ENCODE peak calls at places on chromosome 6, in six cellular contexts. N is neural progenitor cell; Y is brain microvascular endothelial cell; Z is CD8-positive, alpha-beta T cell; Q is ascending aorta; T is left lung. U is an unnamed sample. For H3K36me3, the result is how much of the 10 kb centered on the place peaks cover.

GRCh38 chr6:153814136-153814535 is 224.9 kb upstream of the OPRM1 start:
- DNase-seq in N (peak), Y (no peak), Z (no peak), Q (no peak), T (no peak), U (no peak)

GRCh38 chr6:138953451-138953850 is 34.6 kb downstream of the REPS1 start:
- DNase-seq in N (no peak), Y (no peak), Z (no peak), Q (no peak), T (no peak), U (no peak)

GRCh38 chr6:18978330-18979128 is 591.4 kb downstream of the RNF144B start:
- DNase-seq in N (peak), Y (peak), Z (no peak), Q (no peak), T (no peak), U (peak)

GRCh38 chr6:24924956-24925355 is 10.8 kb downstream of the RIPOR2 start:
- DNase-seq in N (no peak), Y (no peak), Z (no peak), Q (no peak), T (no peak), U (no peak)

GRCh38 chr6:83884523-83884922 is 25.0 kb downstream of the CYB5R4 start:
- DNase-seq in N (peak), Y (no peak), Z (no peak), Q (no peak), T (no peak), U (no peak)

GRCh38 chr6:40138273-40138720 is 204.0 kb upstream of the MOCS1 start:
- DNase-seq in N (no peak), Y (no peak), Z (no peak), Q (no peak), T (no peak), U (no peak)

GRCh38 chr6:165571068-165571682 is 91.9 kb downstream of the PDE10A start:
- DNase-seq in N (no peak), Y (peak), Z (no peak), Q (no peak), T (no peak), U (no peak)

GRCh38 chr6:144006731-144007454 is 1.2 kb downstream of the PLAGL1 start:
- DNase-seq in N (peak), Y (peak), Z (no peak), Q (no peak), T (peak), U (no peak)

GRCh38 chr6:39301606-39302005 is 12.6 kb downstream of the KCNK17 start:
- DNase-seq in N (peak), Y (no peak), Z (no peak), Q (no peak), T (no peak), U (no peak)

GRCh38 chr6:43378631-43379030 is 9.2 kb upstream of the ZNF318 start:
- DNase-seq in N (no peak), Y (no peak), Z (no peak), Q (no peak), T (no peak), U (peak)

GRCh38 chr6:43718387-43719105 is 31.0 kb upstream of the MRPS18A start:
- DNase-seq in N (no peak), Y (no peak), Z (no peak), Q (no peak), T (no peak), U (no peak)

GRCh38 chr6:119653329-119653728 is 303.8 kb upstream of the MAN1A1 start:
- DNase-seq in N (no peak), Y (no peak), Z (no peak), Q (no peak), T (no peak), U (no peak)

GRCh38 chr6:104928141-104928540 is 28.8 kb upstream of the LIN28B start:
- DNase-seq in N (no peak), Y (no peak), Z (no peak), Q (no peak), T (no peak), U (no peak)

GRCh38 chr6:163782436-163783003 is 368.0 kb downstream of the QKI start:
- DNase-seq in N (no peak), Y (no peak), Z (no peak), Q (no peak), T (no peak), U (no peak)

GRCh38 chr6:53796451-53796780 is 1.6 kb downstream of the LRRC1 start:
- DNase-seq in N (no peak), Y (no peak), Z (no peak), Q (no peak), T (no peak), U (no peak)

GRCh38 chr6:132669690-132670291 is 10.8 kb upstream of the TAAR1 start:
- DNase-seq in N (peak), Y (no peak), Z (no peak), Q (no peak), T (no peak), U (peak)

GRCh38 chr6:66662196-66662595 is 955.2 kb upstream of the EYS start:
- DNase-seq in N (peak), Y (no peak), Z (no peak), Q (no peak), T (no peak), U (no peak)

GRCh38 chr6:144219056-144219685 is 66.0 kb upstream of the UTRN start:
- DNase-seq in N (peak), Y (no peak), Z (no peak), Q (no peak), T (no peak), U (peak)

GRCh38 chr6:170243386-170243785 is 47.5 kb downstream of the DLL1 start:
- DNase-seq in N (no peak), Y (no peak), Z (no peak), Q (no peak), T (no peak), U (no peak)

GRCh38 chr6:84284428-84285033 is 57.1 kb upstream of the CEP162 start:
- DNase-seq in N (peak), Y (peak), Z (no peak), Q (no peak), T (no peak), U (no peak)

GRCh38 chr6:151088599-151088935 is 151.2 kb upstream of the AKAP12 start:
- DNase-seq in N (no peak), Y (no peak), Z (no peak), Q (no peak), T (no peak), U (no peak)

GRCh38 chr6:1117530-1118286 is 194.2 kb upstream of the FOXQ1 start:
- DNase-seq in N (no peak), Y (no peak), Z (no peak), Q (no peak), T (no peak), U (no peak)

DNA sequence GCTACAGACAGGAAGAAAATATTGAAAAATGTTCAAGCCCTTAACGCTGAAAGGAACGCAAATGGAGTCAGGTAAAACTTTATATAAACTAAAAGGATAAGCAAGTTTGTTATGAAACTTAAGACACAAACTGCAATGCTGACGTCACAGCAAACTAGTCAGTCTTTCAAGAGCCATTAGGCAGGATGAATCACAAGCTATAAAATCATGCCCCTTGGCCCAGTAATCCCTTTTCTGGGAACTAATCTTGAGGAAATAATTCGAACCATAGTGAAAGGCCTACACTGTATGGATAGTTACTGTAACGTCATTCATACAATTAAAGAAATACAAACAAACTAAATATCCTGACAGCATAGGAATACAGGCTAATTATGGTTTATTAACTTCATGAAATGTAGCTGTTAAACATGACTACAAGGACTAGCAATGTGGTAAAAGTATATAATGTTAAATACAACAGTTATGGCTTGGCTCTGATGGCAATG is 42.7 kb upstream of the HINT3 start:
- DNase-seq in N (no peak), Y (peak), Z (no peak), Q (no peak), T (no peak), U (peak)
- H3K36me3 ChIP-seq in N (under half), Y (under half), Z (under half), Q (under half), T (under half), U (under half)

DNA sequence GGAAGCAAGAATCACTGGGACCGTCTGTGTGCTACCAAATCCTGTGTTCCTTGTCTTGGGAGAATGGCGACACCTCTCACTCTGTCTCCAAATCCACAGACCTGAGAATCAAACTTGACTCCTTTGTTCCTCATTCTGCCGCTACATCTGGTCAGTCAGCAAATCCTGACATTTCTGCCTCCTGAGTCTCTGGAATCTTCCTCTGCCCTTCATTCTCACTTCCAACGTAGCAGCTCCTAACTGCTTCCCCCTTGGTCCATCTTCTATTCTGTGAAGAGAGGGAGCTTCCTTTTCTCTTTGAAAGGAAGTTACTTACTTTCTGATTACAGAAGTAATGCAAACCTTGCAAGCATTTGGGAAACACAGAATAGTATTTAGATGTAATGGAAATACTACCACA is 37.7 kb downstream of the SYTL3 start:
- DNase-seq in N (no peak), Y (no peak), Z (no peak), Q (no peak), T (no peak), U (no peak)
- H3K4me3 ChIP-seq in N (no peak), Y (no peak), Z (no peak), Q (no peak), T (no peak), U (no peak)

DNA sequence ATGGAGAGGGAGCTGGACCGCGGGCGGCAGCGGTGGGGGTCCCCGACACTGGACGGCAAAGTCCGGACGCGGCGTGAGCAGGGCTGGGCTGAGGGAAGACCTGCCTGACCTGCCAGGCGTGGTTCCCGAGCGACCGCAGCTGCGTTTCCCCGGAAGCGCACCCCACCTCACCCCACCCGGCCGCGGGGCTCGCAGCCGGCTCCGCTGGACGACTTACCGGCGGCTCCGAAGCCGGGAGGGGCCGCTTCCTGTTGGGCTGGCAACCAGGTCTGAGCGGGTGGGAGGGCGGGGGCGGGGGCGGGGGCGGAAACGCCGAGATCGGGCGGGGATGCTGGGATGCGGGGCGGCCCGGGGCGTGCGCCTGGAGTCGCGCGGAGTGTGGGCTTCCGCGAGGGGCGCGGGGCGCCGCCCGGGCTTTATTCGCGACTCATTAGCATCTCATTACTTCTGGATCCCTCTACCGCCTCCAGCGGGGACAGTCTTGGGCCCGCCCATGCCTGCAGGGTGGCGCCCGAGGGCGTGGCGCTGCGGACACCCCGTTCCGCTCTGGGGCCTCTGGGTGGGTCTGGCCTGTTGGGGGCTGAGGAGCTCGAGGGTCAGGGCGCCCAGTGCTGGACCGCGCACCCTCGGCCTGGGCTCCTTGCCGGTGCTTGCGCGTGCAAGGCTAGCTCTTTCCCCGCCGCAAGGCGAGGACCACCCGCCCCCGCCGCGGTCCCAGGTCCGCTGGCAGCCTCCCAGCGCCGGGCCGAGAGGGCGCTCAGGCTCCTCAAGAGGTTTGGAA is at the start of gene MICAL1:
- DNase-seq in N (peak), Y (peak), Z (peak), Q (no peak), T (peak), U (no peak)
- TF ChIP-seq CTCF in N (peak), Y (peak), Z (no peak), Q (peak), T (peak), U (peak)

DNA sequence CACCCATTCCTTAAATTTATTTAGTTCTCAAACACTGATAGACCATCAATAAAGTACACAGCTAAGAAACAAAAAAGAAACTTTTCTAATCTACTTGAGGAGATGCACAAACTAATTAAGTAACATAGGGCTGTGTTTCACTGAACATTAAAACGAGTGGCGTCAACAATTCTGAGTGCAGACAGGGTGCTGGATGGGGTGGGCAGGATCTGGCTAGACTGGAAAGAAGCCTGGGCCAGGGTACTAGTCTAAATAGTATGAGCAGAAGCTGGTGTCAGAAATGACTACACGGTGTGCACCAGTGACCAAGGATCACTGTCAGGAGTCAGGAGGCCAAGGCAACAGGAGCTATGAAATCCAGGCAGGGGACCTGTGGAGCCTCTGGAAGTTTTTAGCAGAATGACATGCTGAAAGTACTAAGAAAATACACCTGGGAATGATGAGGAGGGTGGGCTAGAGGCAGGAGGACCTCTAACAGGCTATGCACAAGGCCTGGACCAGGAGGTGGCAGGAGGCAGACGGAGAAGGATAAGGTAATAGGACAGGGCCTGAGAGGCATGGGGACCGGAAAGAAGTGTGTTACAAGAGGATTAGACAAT is 13.3 kb downstream of the ZBTB24 start:
- DNase-seq in N (no peak), Y (no peak), Z (no peak), Q (no peak), T (no peak), U (no peak)
- H3K36me3 ChIP-seq in N (under half), Y (under half), Z (under half), Q (half or more), T (under half), U (under half)

DNA sequence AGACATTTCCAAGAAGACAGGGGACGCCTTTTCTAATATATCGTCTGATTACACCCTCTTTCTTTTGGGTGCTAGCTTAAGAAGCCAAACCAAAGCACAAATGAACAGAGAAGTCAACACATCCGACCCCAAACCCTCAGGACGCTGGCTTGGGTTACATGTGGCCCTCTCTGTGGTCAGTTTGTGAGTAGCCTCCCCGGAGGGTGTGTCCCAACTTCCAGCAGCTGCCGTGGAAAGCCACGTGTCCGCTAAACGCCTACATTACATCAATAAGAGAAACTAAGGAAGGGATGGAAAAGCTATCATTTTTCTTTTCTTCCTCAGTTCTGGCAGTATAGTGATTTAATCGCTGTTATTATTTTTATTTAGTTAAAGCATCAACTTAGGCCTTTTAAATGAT is 487 bp upstream of the BMP6 start:
- DNase-seq in N (no peak), Y (no peak), Z (no peak), Q (no peak), T (no peak), U (no peak)
- H3K4me3 ChIP-seq in N (no peak), Y (peak), Z (no peak), Q (peak), T (peak), U (no peak)

GRCh38 chr6:6220718-6221117 is 99.7 kb downstream of the F13A1 start:
- DNase-seq in N (no peak), Y (no peak), Z (no peak), Q (no peak), T (no peak), U (no peak)
- TF ChIP-seq CTCF in N (peak), Y (no peak), Z (no peak), Q (no peak), T (no peak), U (peak)

GRCh38 chr6:7216941-7217621 is 95.9 kb downstream of the SSR1 start:
- DNase-seq in N (peak), Y (no peak), Z (no peak), Q (no peak), T (no peak), U (no peak)

GRCh38 chr6:7213416-7213815 is 99.6 kb downstream of the SSR1 start:
- DNase-seq in N (no peak), Y (no peak), Z (no peak), Q (no peak), T (no peak), U (no peak)

GRCh38 chr6:7215140-7215539 is 97.9 kb downstream of the SSR1 start:
- DNase-seq in N (no peak), Y (peak), Z (no peak), Q (no peak), T (no peak), U (no peak)

GRCh38 chr6:7214400-7214940 is 98.5 kb downstream of the SSR1 start:
- DNase-seq in N (no peak), Y (no peak), Z (no peak), Q (no peak), T (no peak), U (no peak)

GRCh38 chr6:7215798-7216231 is 97.2 kb downstream of the SSR1 start:
- DNase-seq in N (no peak), Y (no peak), Z (no peak), Q (no peak), T (no peak), U (no peak)
- H3K36me3 ChIP-seq in N (under half), Y (under half), Z (half or more), Q (half or more), T (under half), U (under half)

GRCh38 chr6:107822154-107823046 is 1.7 kb downstream of the SCML4 start:
- DNase-seq in N (no peak), Y (no peak), Z (no peak), Q (no peak), T (no peak), U (no peak)

GRCh38 chr6:107832146-107833056 is 8.3 kb upstream of the SCML4 start:
- DNase-seq in N (no peak), Y (no peak), Z (no peak), Q (no peak), T (no peak), U (no peak)

GRCh38 chr6:107830060-107830459 is 5.9 kb upstream of the SCML4 start:
- DNase-seq in N (no peak), Y (no peak), Z (no peak), Q (no peak), T (no peak), U (no peak)

GRCh38 chr6:107823047-107823557 is 1.0 kb downstream of the SCML4 start:
- DNase-seq in N (no peak), Y (no peak), Z (no peak), Q (no peak), T (no peak), U (no peak)

DNA sequence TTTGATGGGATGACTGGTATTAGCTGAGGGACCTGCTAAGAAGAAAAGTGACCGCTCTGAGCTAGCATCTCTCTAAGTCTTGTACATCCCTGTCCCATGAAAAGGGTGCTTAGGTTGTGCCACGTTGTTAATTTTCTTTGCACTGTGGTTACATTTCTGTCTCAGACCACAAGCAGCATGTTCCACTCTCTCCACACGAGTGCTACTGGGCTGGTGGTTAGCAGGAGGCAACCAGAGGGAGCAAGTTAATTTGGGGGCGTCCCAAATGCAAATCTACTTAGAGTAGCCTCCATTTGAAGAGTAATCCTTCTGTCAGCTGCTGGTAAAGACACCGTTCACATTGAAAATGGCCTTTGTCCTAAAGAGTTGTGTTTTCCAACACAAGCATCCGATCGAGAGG is 3.4 kb upstream of the SCML4 start:
- DNase-seq in N (no peak), Y (no peak), Z (no peak), Q (no peak), T (no peak), U (no peak)
- H3K4me3 ChIP-seq in N (no peak), Y (no peak), Z (no peak), Q (no peak), T (no peak), U (no peak)